ENCODE peak calls at places on chromosomes 7 and 10, in seven cellular contexts. X is sciatic nerve, E is epithelial cell of esophagus, A is COR-L47, B is posterior cingulate gyrus, G is amygdala, M is dermis blood vessel endothelial cell. U is an unnamed sample.

GRCh38 chr10:73076361-73077183 is 20.1 kb downstream of the P4HA1 start:
- DNase-seq in E (no peak), X (peak; percentile 80), M (peak; percentile 72), A (no peak), B (no peak), G (no peak), U (peak; percentile 66)

GRCh38 chr10:124892905-124893304 is 49.0 kb upstream of the ZRANB1 start:
- DNase-seq in B (no peak), M (no peak), A (no peak), X (no peak), G (no peak), E (peak; percentile 52), U (no peak)

GRCh38 chr7:56174346-56175085 is 58.3 kb upstream of the NUPR2 start:
- DNase-seq in M (no peak), X (peak; percentile 46), B (no peak), G (no peak), A (no peak), E (no peak), U (no peak)

GRCh38 chr10:34584164-34584563 is 230.9 kb downstream of the PARD3 start:
- DNase-seq in M (peak; percentile 38), G (no peak), A (no peak), E (peak; percentile 74), X (no peak), B (no peak), U (no peak)

GRCh38 chr10:122168598-122168997 is 102.5 kb upstream of the BTBD16 start:
- DNase-seq in G (no peak), B (no peak), A (no peak), X (no peak), E (no peak), M (no peak), U (no peak)

GRCh38 chr7:134764365-134764764 is 15.1 kb upstream of the CALD1 start:
- DNase-seq in E (no peak), M (no peak), A (no peak), G (no peak), X (no peak), B (no peak), U (no peak)

GRCh38 chr10:110013615-110014293 is 6.0 kb downstream of the ADD3 start:
- DNase-seq in M (no peak), G (no peak), X (no peak), E (peak; percentile 71), A (no peak), B (no peak), U (no peak)

GRCh38 chr10:86684305-86684704 is 16.0 kb downstream of the LDB3 start:
- DNase-seq in M (no peak), G (no peak), E (no peak), X (no peak), B (no peak), A (no peak), U (peak; percentile 47)

GRCh38 chr10:126264089-126265018 is 123.9 kb downstream of the ADAM12 start:
- DNase-seq in A (no peak), G (no peak), X (no peak), E (no peak), M (no peak), B (no peak), U (no peak)

GRCh38 chr7:38229386-38229785 is 44.0 kb downstream of the TARP start:
- DNase-seq in G (no peak), X (no peak), A (no peak), M (no peak), B (no peak), E (peak; percentile 4), U (no peak)

GRCh38 chr7:71990138-71990462 is 422.0 kb downstream of the CALN1 start:
- DNase-seq in B (no peak), X (no peak), A (no peak), E (no peak), G (no peak), M (no peak), U (no peak)

GRCh38 chr7:2006231-2006771 is 226.4 kb downstream of the MAD1L1 start:
- DNase-seq in G (no peak), E (no peak), A (no peak), M (no peak), X (peak; percentile 47), B (peak; percentile 5), U (no peak)

GRCh38 chr10:69439813-69440506 is 11.3 kb upstream of the TSPAN15 start:
- DNase-seq in A (no peak), M (no peak), E (peak; percentile 84), X (no peak), G (no peak), B (no peak), U (peak; percentile 73)

GRCh38 chr7:149635561-149636329 is 137.6 kb downstream of the ZNF467 start:
- DNase-seq in E (peak; percentile 37), M (no peak), B (no peak), X (no peak), G (no peak), A (no peak), U (no peak)

GRCh38 chr7:1889556-1890181 is 219.6 kb downstream of the ELFN1 start:
- DNase-seq in E (peak; percentile 10), M (peak; percentile 33), A (no peak), B (no peak), G (no peak), X (no peak), U (no peak)

GRCh38 chr7:259191-259505 is 30.8 kb upstream of the FOXL3 start:
- DNase-seq in B (no peak), X (no peak), E (no peak), A (no peak), M (no peak), G (no peak), U (no peak)

GRCh38 chr10:57917019-57917418 is 350.7 kb downstream of the IPMK start:
- DNase-seq in M (no peak), G (no peak), E (no peak), B (no peak), X (no peak), A (no peak), U (no peak)

GRCh38 chr7:95246935-95247370 is 77.4 kb downstream of the PON1 start:
- DNase-seq in B (no peak), E (peak; percentile 77), X (no peak), G (peak; percentile 24), A (peak; percentile 80), M (peak; percentile 78), U (peak; percentile 21)

GRCh38 chr7:81029523-81029922 is 110.7 kb upstream of the SEMA3C start:
- DNase-seq in E (no peak), G (no peak), A (peak; percentile 1), B (no peak), M (no peak), X (no peak), U (no peak)

GRCh38 chr10:10824611-10825148 is 193.0 kb upstream of the CELF2 start:
- DNase-seq in E (no peak), A (no peak), B (no peak), M (peak; percentile 87), G (no peak), X (no peak), U (no peak)

GRCh38 chr7:18895456-18895855 is 222.0 kb downstream of the TWIST1 start:
- DNase-seq in M (peak; percentile 60), E (peak; percentile 75), B (no peak), X (no peak), A (no peak), G (no peak), U (no peak)

GRCh38 chr7:106979551-106980357 is 64.8 kb upstream of the PRKAR2B start:
- DNase-seq in X (no peak), A (no peak), B (no peak), E (no peak), G (no peak), M (no peak), U (no peak)

GRCh38 chr7:80916770-80917681 is 1.8 kb downstream of the SEMA3C start:
- DNase-seq in X (no peak), E (peak; percentile 90), M (peak; percentile 56), B (no peak), G (no peak), A (no peak), U (no peak)

GRCh38 chr10:46229144-46229563 is 57.6 kb upstream of the ANTXRL start:
- DNase-seq in E (no peak), M (peak; percentile 31), A (no peak), B (no peak), X (no peak), G (no peak), U (no peak)

GRCh38 chr7:137933270-137934017 is 68.4 kb downstream of the CREB3L2 start:
- DNase-seq in G (no peak), E (peak; percentile 48), A (no peak), X (no peak), M (peak; percentile 35), B (no peak), U (peak; percentile 25)

GRCh38 chr7:35248576-35249536 is 5.0 kb downstream of the TBX20 start:
- DNase-seq in E (no peak), M (no peak), X (no peak), A (no peak), G (no peak), B (no peak), U (no peak)

GRCh38 chr7:139618482-139619366 is 95.2 kb downstream of the CLEC2L start:
- DNase-seq in B (peak; percentile 31), A (peak; percentile 29), X (no peak), E (peak; percentile 43), M (peak; percentile 66), G (no peak), U (no peak)

GRCh38 chr7:88289505-88290129 is 17.1 kb downstream of the STEAP4 start:
- DNase-seq in M (no peak), A (no peak), G (no peak), B (no peak), E (peak; percentile 91), X (no peak), U (no peak)

GRCh38 chr7:74466196-74466813 is 12.6 kb downstream of the GTF2IRD1 start:
- DNase-seq in X (no peak), M (no peak), B (no peak), G (no peak), E (no peak), A (no peak), U (peak; percentile 94)

GRCh38 chr7:73973091-73973490 is 54.9 kb upstream of the ELN start:
- DNase-seq in M (no peak), G (no peak), X (peak; percentile 48), B (no peak), E (no peak), A (no peak), U (no peak)

GRCh38 chr7:120998996-120999565 is 10.6 kb downstream of the CPED1 start:
- DNase-seq in X (no peak), B (no peak), M (no peak), A (no peak), E (no peak), G (no peak), U (no peak)

GRCh38 chr10:49184642-49185111 is 3.5 kb downstream of the TMEM273 start:
- DNase-seq in A (no peak), X (no peak), B (no peak), E (no peak), G (no peak), M (no peak), U (no peak)